ENCODE peak calls at places on chromosomes 16 and 17, in ten cellular contexts. W, D, K, G, E, Z, L, A, J and M are unnamed samples.

GRCh38 chr17:4513113-4514032 is 14.7 kb downstream of the SPNS2 start:
- DNase-seq in D (no peak), L (peak), W (no peak), G (no peak), A (no peak), K (no peak), J (no peak), E (no peak), Z (no peak), M (no peak)

GRCh38 chr17:64420143-64420670 is 28.7 kb upstream of the MILR1 start:
- DNase-seq in Z (peak), K (peak), E (peak), A (peak), D (peak), G (peak), L (peak), J (no peak), W (peak), M (peak)

GRCh38 chr17:28849281-28849680 is 5.5 kb upstream of the ERAL1 start:
- DNase-seq in K (no peak), J (no peak), W (no peak), G (no peak), L (no peak), A (no peak), D (no peak), E (no peak), Z (no peak), M (no peak)

GRCh38 chr16:11233727-11234376 is 22.2 kb downstream of the SOCS1 start:
- DNase-seq in K (no peak), J (no peak), D (no peak), E (no peak), Z (no peak), L (no peak), A (no peak), W (no peak), G (peak), M (no peak)

GRCh38 chr17:39194089-39194984 is 3.1 kb downstream of the CACNB1 start:
- DNase-seq in J (peak), K (no peak), A (no peak), G (no peak), E (no peak), L (peak), D (no peak), Z (no peak), W (peak), M (no peak)

GRCh38 chr17:82225368-82226029 is 3.3 kb upstream of the SLC16A3 start:
- DNase-seq in J (no peak), G (no peak), W (no peak), A (no peak), Z (no peak), D (no peak), L (no peak), K (no peak), E (no peak), M (no peak)

GRCh38 chr16:4685776-4686496 is 7.4 kb upstream of the NUDT16L1 start:
- DNase-seq in L (no peak), D (no peak), E (no peak), J (no peak), A (no peak), G (no peak), W (no peak), Z (no peak), K (no peak), M (no peak)

GRCh38 chr17:78573955-78574354 is 3.2 kb downstream of the DNAH17 start:
- DNase-seq in K (no peak), E (no peak), W (no peak), D (peak), G (no peak), A (no peak), Z (no peak), L (no peak), J (no peak), M (no peak)

GRCh38 chr16:29777576-29778360 is at the start of gene ZG16:
- DNase-seq in E (no peak), L (no peak), G (no peak), J (no peak), Z (no peak), W (no peak), A (no peak), K (no peak), D (no peak), M (no peak)

GRCh38 chr16:12758670-12759558 is 44.8 kb downstream of the CPPED1 start:
- DNase-seq in Z (no peak), G (no peak), A (no peak), J (no peak), D (no peak), E (no peak), K (no peak), W (no peak), L (no peak), M (no peak)

GRCh38 chr17:43676471-43676870 is 14.7 kb upstream of the MEOX1 start:
- DNase-seq in K (no peak), L (no peak), Z (no peak), D (no peak), J (no peak), W (no peak), A (no peak), G (no peak), E (peak), M (no peak)

GRCh38 chr17:64457156-64457555 is 8.2 kb downstream of the MILR1 start:
- DNase-seq in G (no peak), A (no peak), Z (no peak), L (peak), D (no peak), K (no peak), E (peak), W (no peak), J (no peak), M (no peak)

GRCh38 chr16:73371584-73372319 is 323.8 kb upstream of the ZFHX3 start:
- DNase-seq in Z (no peak), A (no peak), L (no peak), G (no peak), J (no peak), W (no peak), K (no peak), D (no peak), E (no peak), M (no peak)

GRCh38 chr17:47945529-47946508 is 4.4 kb downstream of the PNPO start:
- DNase-seq in J (no peak), G (no peak), W (no peak), E (no peak), D (no peak), Z (no peak), A (no peak), K (no peak), L (no peak), M (no peak)

GRCh38 chr16:78460428-78460827 is 361.0 kb downstream of the WWOX start:
- DNase-seq in D (no peak), A (no peak), Z (no peak), L (no peak), E (peak), W (no peak), J (no peak), G (no peak), K (no peak), M (no peak)

GRCh38 chr16:29675811-29676643 is 3.0 kb upstream of the QPRT start:
- DNase-seq in K (no peak), Z (no peak), L (peak), D (no peak), W (peak), A (no peak), G (no peak), J (no peak), E (no peak), M (no peak)

GRCh38 chr16:30923554-30924085 is at the start of gene FBXL19:
- DNase-seq in W (no peak), G (no peak), J (no peak), E (no peak), K (no peak), D (no peak), A (no peak), Z (no peak), L (no peak), M (no peak)

GRCh38 chr17:19275457-19276082 is 38.4 kb downstream of the EPN2 start:
- DNase-seq in J (no peak), D (no peak), Z (no peak), G (no peak), W (no peak), A (no peak), K (no peak), E (no peak), L (no peak), M (no peak)

GRCh38 chr17:49985310-49985990 is 9.6 kb downstream of the DLX3 start:
- DNase-seq in E (no peak), L (no peak), W (no peak), Z (no peak), J (no peak), G (no peak), D (no peak), A (no peak), K (no peak), M (no peak)

GRCh38 chr16:13911306-13911705 is 8.6 kb upstream of the ERCC4 start:
- DNase-seq in E (no peak), G (no peak), D (no peak), Z (no peak), L (no peak), A (no peak), J (no peak), K (no peak), W (no peak), M (no peak)

GRCh38 chr17:63740464-63741181 is 976 bp downstream of the STRADA start:
- DNase-seq in K (no peak), J (no peak), W (peak), A (no peak), E (no peak), L (peak), D (no peak), G (no peak), Z (no peak), M (no peak)

GRCh38 chr17:81285179-81285878 is 9.8 kb downstream of the SLC38A10 start:
- DNase-seq in Z (no peak), A (no peak), E (peak), D (no peak), K (no peak), L (peak), G (peak), W (no peak), J (no peak), M (no peak)

GRCh38 chr16:23670137-23670776 is 8.4 kb upstream of the PLK1 start:
- DNase-seq in L (peak), Z (peak), E (peak), J (no peak), G (no peak), K (no peak), D (no peak), A (peak), W (no peak), M (no peak)

GRCh38 chr17:64281962-64282752 is 19.1 kb upstream of the TEX2 start:
- DNase-seq in A (no peak), L (peak), E (peak), K (peak), G (peak), W (peak), D (peak), Z (peak), J (peak), M (no peak)

GRCh38 chr17:51948128-51948527 is 210.4 kb downstream of the CA10 start:
- DNase-seq in W (no peak), E (no peak), G (no peak), D (no peak), K (no peak), J (no peak), Z (no peak), L (no peak), A (no peak), M (no peak)

GRCh38 chr16:10584956-10585561 is 4.7 kb upstream of the EMP2 start:
- DNase-seq in D (no peak), J (no peak), W (no peak), K (no peak), A (peak), E (peak), Z (no peak), G (no peak), L (no peak), M (no peak)

GRCh38 chr17:63528183-63528582 is 5.0 kb downstream of the KCNH6 start:
- DNase-seq in L (no peak), G (no peak), W (no peak), A (no peak), E (no peak), Z (no peak), D (no peak), K (no peak), J (no peak), M (no peak)

GRCh38 chr17:72122668-72123495 is 2.1 kb downstream of the SOX9 start:
- DNase-seq in D (no peak), E (no peak), A (no peak), J (no peak), W (no peak), G (no peak), K (no peak), Z (peak), L (peak), M (no peak)

GRCh38 chr16:87240211-87241134 is 76.7 kb downstream of the C16orf95 start:
- DNase-seq in W (no peak), A (peak), L (peak), K (no peak), E (no peak), J (no peak), Z (no peak), D (no peak), G (no peak), M (no peak)

GRCh38 chr17:6070280-6070894 is at the start of gene WSCD1:
- DNase-seq in K (peak), Z (no peak), A (no peak), J (peak), D (no peak), W (no peak), L (no peak), G (no peak), E (no peak), M (no peak)

GRCh38 chr16:85441189-85441889 is 171.8 kb upstream of the GSE1 start:
- DNase-seq in E (no peak), D (no peak), A (no peak), L (no peak), J (no peak), Z (no peak), G (no peak), W (peak), K (no peak), M (no peak)

GRCh38 chr17:27630607-27631408 is at the start of gene LGALS9:
- DNase-seq in J (no peak), W (no peak), G (no peak), D (no peak), E (no peak), Z (no peak), L (peak), A (no peak), K (no peak), M (no peak)

GRCh38 chr17:73516356-73516755 is 127.9 kb downstream of the SDK2 start:
- DNase-seq in K (no peak), L (no peak), G (no peak), E (no peak), A (no peak), Z (no peak), W (no peak), J (no peak), D (no peak), M (no peak)

GRCh38 chr17:15468142-15468541 is 721 bp upstream of the CDRT4 start:
- DNase-seq in G (no peak), J (no peak), A (no peak), K (no peak), L (no peak), E (no peak), Z (no peak), D (no peak), W (no peak), M (no peak)

GRCh38 chr17:76644995-76645394 is 1.4 kb upstream of the ST6GALNAC1 start:
- DNase-seq in K (no peak), E (no peak), D (no peak), J (no peak), G (no peak), A (no peak), Z (no peak), W (no peak), L (no peak), M (no peak)

GRCh38 chr16:24116371-24116770 is 139.8 kb upstream of the CACNG3 start:
- DNase-seq in E (no peak), D (no peak), W (no peak), G (no peak), J (no peak), Z (no peak), L (no peak), A (no peak), K (no peak), M (no peak)